ENCODE peak calls at places on chromosomes 6 and 20, in four cellular contexts. J is AG04450, T is COLO829, I is thyroid gland. S is an unnamed sample.

GRCh38 chr20:15253431-15253830 is 916.0 kb upstream of the FLRT3 start:
- DNase-seq in J (no peak), T (no peak), I (no peak), S (no peak)

GRCh38 chr6:108897371-108897770 is 49.1 kb downstream of the ARMC2 start:
- DNase-seq in J (no peak), T (peak), I (no peak), S (no peak)

GRCh38 chr6:31615748-31616147 is 714 bp downstream of the AIF1 start:
- DNase-seq in J (no peak), T (no peak), I (no peak), S (no peak)

GRCh38 chr6:129842881-129843409 is 18.2 kb downstream of the TMEM244 start:
- DNase-seq in J (no peak), T (no peak), I (no peak), S (no peak)

GRCh38 chr6:145044606-145045275 is 690.6 kb downstream of the EPM2A start:
- DNase-seq in J (peak), T (no peak), I (no peak), S (peak)

GRCh38 chr20:32731882-32732266 is 11.4 kb downstream of the COMMD7 start:
- DNase-seq in J (no peak), T (no peak), I (peak), S (no peak)

GRCh38 chr6:13854716-13855250 is 40.4 kb upstream of the MCUR1 start:
- DNase-seq in J (no peak), T (no peak), I (no peak), S (no peak)

GRCh38 chr6:6320901-6321300 is 439 bp upstream of the F13A1 start:
- DNase-seq in J (no peak), T (no peak), I (no peak), S (no peak)

GRCh38 chr6:162173448-162173847 is 554.1 kb downstream of the PRKN start:
- DNase-seq in J (no peak), T (no peak), I (no peak), S (no peak)

GRCh38 chr20:38920411-38920810 is 5.8 kb upstream of the FAM83D start:
- DNase-seq in J (no peak), T (no peak), I (no peak), S (no peak)

GRCh38 chr6:35280903-35281302 is 16.7 kb upstream of the DEF6 start:
- DNase-seq in J (no peak), T (no peak), I (peak), S (no peak)

GRCh38 chr6:17388365-17388764 is 5.0 kb upstream of the CAP2 start:
- DNase-seq in J (no peak), T (no peak), I (no peak), S (no peak)

GRCh38 chr20:26167499-26167898 is 470.8 kb upstream of the ZNF337 start:
- DNase-seq in J (no peak), T (peak), I (no peak), S (no peak)

GRCh38 chr6:12750416-12750815 is 33.8 kb downstream of the PHACTR1 start:
- DNase-seq in J (no peak), T (no peak), I (no peak), S (no peak)

GRCh38 chr6:37882724-37883413 is 63.3 kb downstream of the ZFAND3 start:
- DNase-seq in J (peak), T (peak), I (no peak), S (peak)

GRCh38 chr6:74534485-74535211 is 671.2 kb downstream of the COL12A1 start:
- DNase-seq in J (peak), T (no peak), I (no peak), S (peak)

GRCh38 chr20:58330229-58330628 is 20.7 kb downstream of the RAB22A start:
- DNase-seq in J (no peak), T (no peak), I (no peak), S (no peak)

GRCh38 chr20:54601831-54602515 is 126.6 kb downstream of the DOK5 start:
- DNase-seq in J (no peak), T (no peak), I (no peak), S (no peak)

GRCh38 chr6:89320012-89320559 is 5.0 kb upstream of the GABRR2 start:
- DNase-seq in J (no peak), T (no peak), I (no peak), S (no peak)

GRCh38 chr6:13597073-13597472 is 18.1 kb upstream of the NOL7 start:
- DNase-seq in J (no peak), T (no peak), I (no peak), S (no peak)

GRCh38 chr6:21958428-21958827 is 338.4 kb downstream of the PRL start:
- DNase-seq in J (no peak), T (no peak), I (no peak), S (no peak)

GRCh38 chr6:101522254-101522653 is 128.7 kb downstream of the GRIK2 start:
- DNase-seq in J (no peak), T (no peak), I (no peak), S (no peak)

S was measured in brain pericyte.